ENCODE peak calls at places on chromosomes 13 and 19, in eight cellular contexts. Q is lower leg skin; X is AG09309; S is NCI-H748 treated with DMSO at 0.1 percent for 48 hours; J is stimulated activated naive CD8-positive, alpha-beta T cell treated with anti-CD3 and anti-CD28 coated beads, Interleukin-15, Interleukin-2, amounts not matched to agents 100 U/mL and 50 U/mL, for 24 hours; H is activated gamma-delta T cell treated with anti-CD3 and anti-CD28 coated beads, Interleukin-2, amount 50 U/mL, for 16 hours; M is neuronal stem cell; F is hippocampal formation. U is an unnamed sample.

GRCh38 chr13:65679240-65679639 is 1550.9 kb downstream of the PCDH9 start:
- DNase-seq in Q (no peak), X (no peak), S (no peak), J (no peak), H (no peak), M (no peak), F (no peak), U (no peak)

GRCh38 chr13:42215578-42216421 is 56.2 kb upstream of the AKAP11 start:
- DNase-seq in Q (no peak), X (no peak), S (peak), J (peak), H (no peak), M (peak), F (no peak), U (no peak)

GRCh38 chr13:49213997-49214916 is 5.9 kb upstream of the MLNR start:
- DNase-seq in Q (no peak), X (no peak), S (no peak), J (no peak), H (no peak), M (no peak), F (no peak), U (peak)

GRCh38 chr19:54136086-54136863 is 1.3 kb upstream of the CNOT3 start:
- DNase-seq in Q (no peak), X (no peak), S (no peak), J (no peak), H (no peak), M (no peak), F (no peak), U (no peak)

GRCh38 chr19:55259540-55260210 is 858 bp upstream of the PPP6R1 start:
- DNase-seq in Q (no peak), X (no peak), S (no peak), J (no peak), H (no peak), M (no peak), F (no peak), U (no peak)

GRCh38 chr13:49791214-49791752 is 1.2 kb downstream of the KPNA3 start:
- DNase-seq in Q (no peak), X (no peak), S (peak), J (peak), H (no peak), M (no peak), F (no peak), U (peak)

GRCh38 chr19:3507371-3508120 is 1.4 kb downstream of the FZR1 start:
- DNase-seq in Q (peak), X (no peak), S (no peak), J (peak), H (no peak), M (no peak), F (no peak), U (no peak)

GRCh38 chr13:46119883-46120614 is 15.2 kb upstream of the CPB2 start:
- DNase-seq in Q (no peak), X (no peak), S (no peak), J (no peak), H (no peak), M (no peak), F (no peak), U (no peak)

GRCh38 chr19:53977991-53978731 is 13.3 kb upstream of the CACNG6 start:
- DNase-seq in Q (peak), X (peak), S (no peak), J (peak), H (peak), M (peak), F (peak), U (peak)

GRCh38 chr19:7471696-7472620 is 16.9 kb downstream of the PEX11G start:
- DNase-seq in Q (peak), X (peak), S (no peak), J (no peak), H (no peak), M (no peak), F (no peak), U (no peak)

GRCh38 chr13:40189885-40190655 is 476.4 kb downstream of the FOXO1 start:
- DNase-seq in Q (no peak), X (no peak), S (no peak), J (no peak), H (no peak), M (peak), F (peak), U (peak)

GRCh38 chr13:30000373-30000770 is 150.0 kb upstream of the UBL3 start:
- DNase-seq in Q (no peak), X (no peak), S (no peak), J (no peak), H (no peak), M (no peak), F (no peak), U (no peak)

GRCh38 chr13:66689037-66689619 is 541.0 kb downstream of the PCDH9 start:
- DNase-seq in Q (no peak), X (no peak), S (no peak), J (no peak), H (no peak), M (no peak), F (no peak), U (peak)

GRCh38 chr13:35474551-35474950 is 1.9 kb downstream of the MAB21L1 start:
- DNase-seq in Q (no peak), X (no peak), S (no peak), J (no peak), H (no peak), M (no peak), F (no peak), U (no peak)

GRCh38 chr13:34608326-34608725 is 333.7 kb upstream of the NBEA start:
- DNase-seq in Q (no peak), X (no peak), S (no peak), J (no peak), H (no peak), M (no peak), F (no peak), U (no peak)

GRCh38 chr19:18170714-18171255 is 2.8 kb upstream of the IFI30 start:
- DNase-seq in Q (peak), X (no peak), S (no peak), J (no peak), H (no peak), M (no peak), F (no peak), U (no peak)